ENCODE peak calls at places on chromosomes 16 and 17, in ten cellular contexts. S, N, B, T, Q, X, R, D, Y and M are unnamed samples.

GRCh38 chr16:16182918-16183317 is 40.4 kb downstream of the ABCC6 start:
- DNase-seq in S (no peak), N (no peak), B (no peak), T (no peak), Q (no peak), X (no peak), R (no peak), D (no peak), Y (no peak), M (no peak)

GRCh38 chr17:47291242-47291873 is 32.4 kb upstream of the EFCAB13 start:
- DNase-seq in S (no peak), N (no peak), B (no peak), T (no peak), Q (no peak), X (no peak), R (no peak), D (no peak), Y (no peak), M (no peak)

GRCh38 chr17:73142763-73143395 is 21.9 kb upstream of the SSTR2 start:
- DNase-seq in S (no peak), N (no peak), B (peak; percentile 48), T (no peak), Q (no peak), X (no peak), R (no peak), D (no peak), Y (no peak), M (no peak)

GRCh38 chr16:25126820-25127232 is 15.3 kb downstream of the LCMT1 start:
- DNase-seq in S (no peak), N (no peak), B (peak; percentile 91), T (no peak), Q (peak; percentile 65), X (no peak), R (peak; percentile 64), D (peak; percentile 51), Y (no peak), M (peak; percentile 54)

GRCh38 chr16:55513616-55514015 is 4.7 kb downstream of the LPCAT2 start:
- DNase-seq in S (no peak), N (no peak), B (no peak), T (no peak), Q (no peak), X (no peak), R (no peak), D (no peak), Y (no peak), M (no peak)

GRCh38 chr16:30491744-30492308 is 19.3 kb downstream of the ITGAL start:
- DNase-seq in S (no peak), N (no peak), B (peak; percentile 83), T (peak; percentile 24), Q (peak; percentile 80), X (no peak), R (peak; percentile 75), D (peak; percentile 11), Y (peak; percentile 25), M (peak; percentile 75)

GRCh38 chr16:11395949-11396240 is 50.6 kb downstream of the RMI2 start:
- DNase-seq in S (peak; percentile 18), N (no peak), B (no peak), T (no peak), Q (no peak), X (no peak), R (no peak), D (peak; percentile 4), Y (no peak), M (no peak)

GRCh38 chr17:7884581-7885356 is 3.8 kb upstream of the CHD3 start:
- DNase-seq in S (peak; percentile 66), N (peak; percentile 90), B (no peak), T (no peak), Q (no peak), X (peak; percentile 26), R (no peak), D (peak; percentile 56), Y (no peak), M (no peak)

GRCh38 chr16:82979406-82980111 is 352.8 kb downstream of the CDH13 start:
- DNase-seq in S (no peak), N (no peak), B (peak; percentile 20), T (no peak), Q (no peak), X (no peak), R (no peak), D (no peak), Y (no peak), M (no peak)

GRCh38 chr17:76280650-76281049 is 15.5 kb downstream of the UBALD2 start:
- DNase-seq in S (no peak), N (no peak), B (no peak), T (no peak), Q (no peak), X (no peak), R (no peak), D (no peak), Y (no peak), M (no peak)

GRCh38 chr17:40123811-40124114 is 2.0 kb downstream of the MSL1 start:
- DNase-seq in S (no peak), N (no peak), B (no peak), T (no peak), Q (no peak), X (no peak), R (no peak), D (no peak), Y (no peak), M (no peak)

GRCh38 chr17:62955841-62956352 is 10.1 kb upstream of the TANC2 start:
- DNase-seq in S (no peak), N (no peak), B (no peak), T (no peak), Q (no peak), X (no peak), R (no peak), D (no peak), Y (no peak), M (no peak)

GRCh38 chr17:50916708-50917417 is 50.7 kb upstream of the TOB1 start:
- DNase-seq in S (no peak), N (no peak), B (no peak), T (no peak), Q (no peak), X (peak; percentile 50), R (no peak), D (no peak), Y (no peak), M (no peak)

GRCh38 chr17:39152134-39152884 is 872 bp upstream of the PLXDC1 start:
- DNase-seq in S (no peak), N (no peak), B (no peak), T (no peak), Q (no peak), X (peak; percentile 63), R (peak; percentile 37), D (no peak), Y (no peak), M (no peak)

GRCh38 chr17:38509772-38510423 is 81.6 kb downstream of the ARHGAP23 start:
- DNase-seq in S (no peak), N (no peak), B (no peak), T (no peak), Q (no peak), X (no peak), R (no peak), D (no peak), Y (no peak), M (no peak)

GRCh38 chr17:74981979-74982662 is 5.3 kb upstream of the CDR2L start:
- DNase-seq in S (peak; percentile 83), N (peak; percentile 94), B (peak; percentile 23), T (no peak), Q (peak; percentile 76), X (peak; percentile 82), R (peak; percentile 78), D (peak; percentile 82), Y (peak; percentile 53), M (peak; percentile 78)
- TF ChIP-seq POLR2A in S (no peak), N (peak; percentile 10), B (peak; percentile 35), T (no peak), Q (peak; percentile 94), X (peak; percentile 77), R (peak; percentile 83), D (peak; percentile 93), Y (peak; percentile 77), M (peak; percentile 94)

DNA sequence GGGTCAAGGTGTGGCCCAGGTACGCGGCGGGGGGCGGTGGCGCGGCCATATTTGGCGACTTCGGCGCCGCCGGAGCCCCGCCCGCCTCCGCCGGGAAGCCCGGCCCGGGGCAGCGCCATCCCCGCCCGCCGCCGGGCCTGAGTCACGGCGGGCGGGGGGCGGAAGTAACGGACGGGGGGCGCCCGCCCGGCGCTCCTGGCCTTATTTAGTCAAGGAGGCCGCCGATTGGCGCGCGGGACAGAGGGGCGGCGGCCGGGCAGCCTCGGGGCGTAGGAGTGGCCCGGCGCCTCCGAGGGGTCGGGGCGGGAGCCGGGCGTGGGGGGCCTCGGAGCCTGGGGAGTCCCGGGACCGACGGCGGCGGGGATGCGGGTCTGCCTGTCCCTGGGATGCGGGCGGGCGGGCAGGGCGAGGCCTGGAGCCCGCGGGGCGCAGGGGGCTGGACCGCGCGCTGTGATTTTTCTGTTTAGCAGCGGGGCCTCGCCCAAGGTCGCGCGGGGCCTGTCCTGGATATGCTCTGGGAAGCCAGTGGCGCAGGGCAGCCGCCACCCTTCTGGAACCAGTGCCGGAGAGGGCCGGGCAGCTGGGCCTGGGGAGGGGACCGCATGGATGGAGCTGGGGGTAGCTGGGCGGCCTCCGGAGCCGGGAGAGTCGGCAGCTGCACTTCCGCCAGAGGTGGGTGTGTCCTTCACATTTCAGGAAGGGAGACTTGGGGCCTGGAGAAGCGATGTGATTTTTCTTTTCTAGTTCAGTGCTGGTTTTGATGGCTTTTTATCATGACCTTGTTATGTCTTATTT is 2.3 kb upstream of the ACTG1 start:
- DNase-seq in S (no peak), N (peak; percentile 96), B (peak; percentile 82), T (peak; percentile 68), Q (peak; percentile 86), X (peak; percentile 90), R (peak; percentile 75), D (peak; percentile 79), Y (peak; percentile 77), M (peak; percentile 89)
- TF ChIP-seq POLR2A in S (no peak), N (no peak), B (no peak), T (no peak), Q (peak; percentile 47), X (peak; percentile 83), R (peak; percentile 46), D (peak; percentile 13), Y (peak; percentile 68), M (peak; percentile 34)

DNA sequence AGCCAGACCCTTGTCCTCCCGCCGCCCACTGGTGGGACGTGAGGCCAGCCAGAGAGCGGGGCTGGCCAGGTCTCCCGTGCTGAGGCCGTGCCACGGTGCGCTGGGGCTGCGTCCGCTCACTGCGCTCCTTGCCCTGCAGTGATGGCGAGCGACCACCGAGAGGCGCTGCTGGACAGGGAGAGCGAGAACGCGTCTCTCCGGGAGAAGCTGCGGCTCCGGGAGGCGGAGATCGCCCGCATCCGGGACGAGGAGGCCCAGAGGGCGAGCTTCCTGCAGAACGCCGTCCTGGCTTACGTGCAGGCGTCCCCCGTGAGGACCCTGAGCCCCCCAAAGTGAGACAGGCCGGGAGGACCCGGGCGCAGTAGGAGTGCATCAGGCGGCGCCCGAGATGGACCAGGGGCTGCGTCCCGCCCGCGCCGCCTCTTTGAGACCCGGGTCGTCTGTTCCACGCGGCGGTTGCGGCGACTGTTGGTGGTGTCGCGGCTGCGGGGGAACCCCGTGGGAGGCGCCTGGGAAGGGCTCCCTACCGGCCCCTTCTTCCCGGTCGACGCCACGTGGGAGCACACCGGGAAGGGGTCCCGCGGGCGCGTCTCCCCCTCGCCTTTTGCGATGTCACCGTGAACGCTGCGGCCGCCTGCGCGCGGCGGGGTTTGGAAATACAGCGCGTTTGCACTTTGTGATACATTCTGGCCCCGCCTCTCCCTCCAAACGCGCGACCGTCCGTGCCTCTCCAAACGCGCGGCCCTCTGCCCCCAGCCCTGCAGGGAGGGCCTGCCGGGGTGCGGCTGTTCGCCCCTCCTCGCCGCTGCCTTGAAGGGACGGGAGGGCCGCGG is 792 bp upstream of the RAC3 start:
- DNase-seq in S (peak; percentile 94), N (peak; percentile 96), B (peak; percentile 79), T (peak; percentile 67), Q (peak; percentile 93), X (peak; percentile 85), R (peak; percentile 88), D (peak; percentile 84), Y (peak; percentile 83), M (no peak)
- TF ChIP-seq POLR2A in S (no peak), N (no peak), B (no peak), T (no peak), Q (peak; percentile 31), X (no peak), R (no peak), D (no peak), Y (peak; percentile 11), M (no peak)

GRCh38 chr17:45248132-45248936 is 13.6 kb downstream of the SPATA32 start:
- DNase-seq in S (no peak), N (peak; percentile 96), B (no peak), T (no peak), Q (peak; percentile 62), X (no peak), R (peak; percentile 33), D (peak; percentile 72), Y (peak; percentile 51), M (no peak)
- TF ChIP-seq POLR2A in S (no peak), N (peak; percentile 15), B (no peak), T (no peak), Q (peak; percentile 20), X (no peak), R (no peak), D (no peak), Y (no peak), M (no peak)